ENCODE peak calls at places on chromosomes 7 and 10, in six cellular contexts. A, Y, E, T, G and R are unnamed samples.

GRCh38 chr10:132938472-132939329 is 3.7 kb downstream of the CFAP46 start:
- DNase-seq in Y (no peak), E (peak; percentile 56), A (no peak), T (no peak), G (no peak), R (peak; percentile 44)

GRCh38 chr10:132463333-132464255 is 66.6 kb downstream of the PWWP2B start:
- DNase-seq in A (no peak), G (no peak), T (no peak), Y (no peak), E (peak; percentile 13), R (no peak)

GRCh38 chr10:131170042-131170983 is 141.2 kb downstream of the TCERG1L start:
- DNase-seq in T (no peak), E (no peak), A (no peak), G (peak; percentile 67), Y (no peak), R (no peak)

GRCh38 chr7:155000795-155001194 is 2.1 kb downstream of the PAXIP1 start:
- DNase-seq in G (no peak), Y (no peak), E (peak; percentile 20), A (no peak), T (no peak), R (peak; percentile 23)

GRCh38 chr10:13657184-13657680 is 70.5 kb downstream of the PRPF18 start:
- DNase-seq in E (no peak), A (no peak), Y (no peak), G (no peak), T (no peak), R (no peak)

GRCh38 chr7:120792091-120792860 is 65.7 kb downstream of the TSPAN12 start:
- DNase-seq in A (peak; percentile 63), Y (peak; percentile 18), E (peak; percentile 79), T (peak; percentile 13), G (no peak), R (peak; percentile 72)

GRCh38 chr10:114925675-114926204 is 12.3 kb upstream of the TRUB1 start:
- DNase-seq in E (peak; percentile 57), A (peak; percentile 72), G (no peak), T (no peak), Y (peak; percentile 3), R (peak; percentile 69)

GRCh38 chr7:1232623-1233327 is at the start of gene UNCX:
- DNase-seq in T (no peak), G (no peak), A (no peak), Y (no peak), E (no peak), R (no peak)